ENCODE peak calls at places on chromosomes 6 and 20, in five cellular contexts. S is bronchial epithelial cell, G is germinal center, K is T-helper 2 cell, L is activated gamma-delta T cell treated with Interleukin-2 at 50 U/mL for 16 hours. J is an unnamed sample.
A peak's percentile ranks its signal among the peaks of the same experiment; 100 is the strongest.

GRCh38 chr6:158042245-158042798 is 60.7 kb downstream of the SYNJ2 start:
- DNase-seq in G (no peak), S (peak; percentile 82), L (no peak), K (no peak), J (peak; percentile 79)

GRCh38 chr6:37631295-37631694 is 66.4 kb downstream of the MDGA1 start:
- DNase-seq in L (no peak), S (peak; percentile 39), K (no peak), G (peak; percentile 72), J (no peak)

GRCh38 chr20:24838551-24839530 is 110.2 kb upstream of the CST7 start:
- DNase-seq in L (no peak), S (peak; percentile 23), G (no peak), K (peak; percentile 46), J (no peak)

GRCh38 chr20:46020515-46020914 is 8.5 kb upstream of the SLC12A5 start:
- DNase-seq in S (no peak), G (no peak), L (no peak), K (no peak), J (no peak)

GRCh38 chr20:44141873-44142272 is 45.1 kb downstream of the JPH2 start:
- DNase-seq in L (no peak), S (no peak), K (no peak), G (no peak), J (no peak)

GRCh38 chr6:53828215-53828614 is 33.4 kb downstream of the LRRC1 start:
- DNase-seq in S (no peak), G (no peak), L (no peak), K (no peak), J (no peak)

GRCh38 chr6:151291145-151292055 is 51.6 kb downstream of the AKAP12 start:
- DNase-seq in L (no peak), K (no peak), S (no peak), G (no peak), J (no peak)

GRCh38 chr6:14524319-14524718 is 406.7 kb downstream of the CD83 start:
- DNase-seq in K (no peak), L (no peak), S (no peak), G (no peak), J (no peak)

GRCh38 chr20:16222859-16223411 is 350.3 kb downstream of the KIF16B start:
- DNase-seq in L (no peak), G (no peak), K (no peak), S (no peak), J (no peak)

J was measured in occipital lobe.